ENCODE peak calls at places on chromosomes 4 and X, in eight cellular contexts. A, U, Z, J, K, M, X and D are unnamed samples.

GRCh38 chr4:83197555-83198235 is 83.2 kb upstream of the PLAC8 start:
- DNase-seq in J (no peak), A (no peak), X (peak; percentile 69), Z (no peak), U (no peak), M (no peak), K (no peak), D (no peak)

GRCh38 chr4:152045781-152046571 is 285.2 kb upstream of the GATB start:
- DNase-seq in K (no peak), Z (peak; percentile 22), A (peak; percentile 46), X (peak; percentile 14), J (no peak), M (no peak), U (no peak), D (no peak)

GRCh38 chrX:106973433-106974149 is 26.4 kb downstream of the MORC4 start:
- DNase-seq in U (no peak), Z (no peak), A (no peak), X (peak; percentile 3), K (no peak), M (no peak), J (no peak), D (no peak)

GRCh38 chr4:44738615-44739014 is 12.3 kb upstream of the GNPDA2 start:
- DNase-seq in U (no peak), X (peak; percentile 28), J (no peak), A (no peak), K (no peak), M (no peak), Z (no peak), D (no peak)

GRCh38 chrX:2498781-2499302 is 1.9 kb downstream of the DHRSX start:
- DNase-seq in K (no peak), U (no peak), A (no peak), M (peak; percentile 36), J (no peak), X (peak; percentile 38), Z (no peak), D (no peak)

GRCh38 chr4:40675166-40675565 is 45.5 kb upstream of the RBM47 start:
- DNase-seq in U (no peak), Z (no peak), A (no peak), K (no peak), X (no peak), M (no peak), J (peak; percentile 37), D (peak; percentile 27)

GRCh38 chr4:1792832-1793495 is at the start of gene FGFR3:
- DNase-seq in M (no peak), K (no peak), J (peak; percentile 3), Z (no peak), X (peak; percentile 26), U (no peak), A (peak; percentile 34), D (no peak)

GRCh38 chr4:89306486-89307184 is 965 bp downstream of the GPRIN3 start:
- DNase-seq in U (no peak), X (no peak), K (no peak), J (no peak), M (no peak), Z (no peak), A (no peak), D (no peak)

GRCh38 chrX:28472926-28473325 is 114.3 kb upstream of the IL1RAPL1 start:
- DNase-seq in M (no peak), K (no peak), Z (no peak), A (no peak), X (no peak), U (peak; percentile 2), J (no peak), D (no peak)

GRCh38 chr4:119692001-119692400 is 63.4 kb upstream of the PDE5A start:
- DNase-seq in U (no peak), Z (no peak), A (no peak), K (no peak), X (no peak), J (peak; percentile 25), M (peak; percentile 38), D (peak; percentile 3)

GRCh38 chrX:134734343-134735001 is 76.2 kb upstream of the PLAC1 start:
- DNase-seq in J (no peak), M (no peak), A (no peak), Z (peak; percentile 72), U (no peak), X (peak; percentile 69), K (no peak), D (no peak)

GRCh38 chr4:175091649-175092048 is 173.5 kb downstream of the ADAM29 start:
- DNase-seq in M (no peak), J (no peak), A (no peak), X (no peak), Z (no peak), U (no peak), K (no peak), D (no peak)